ENCODE peak calls at places on chromosomes 3 and 15, in seven cellular contexts. One of them, this sample, is unnamed.

GRCh38 chr3:44079916-44080315 is 161.8 kb upstream of the TOPAZ1 start:
- DNase-seq in neuronal stem cell: no peak
- DNase-seq in mesenchymal stem cell: no peak
- DNase-seq in IMR-90: no peak
- DNase-seq in mesendoderm: no peak
- DNase-seq in H1: no peak
- DNase-seq in trophoblast cell: no peak
- DNase-seq in this sample: no peak

GRCh38 chr3:101387351-101387750 is 67.0 kb upstream of the IMPG2 start:
- DNase-seq in neuronal stem cell: no peak
- DNase-seq in mesenchymal stem cell: no peak
- DNase-seq in IMR-90: no peak
- DNase-seq in mesendoderm: no peak
- DNase-seq in H1: no peak
- DNase-seq in trophoblast cell: no peak
- DNase-seq in this sample: no peak

GRCh38 chr3:9780451-9780797 is 10.7 kb upstream of the CAMK1 start:
- DNase-seq in neuronal stem cell: no peak
- DNase-seq in mesenchymal stem cell: no peak
- DNase-seq in IMR-90: no peak
- DNase-seq in mesendoderm: no peak
- DNase-seq in H1: no peak
- DNase-seq in trophoblast cell: no peak
- DNase-seq in this sample: no peak

GRCh38 chr3:63351159-63352007 is 73.3 kb downstream of the SYNPR start:
- DNase-seq in neuronal stem cell: peak; percentile 65
- DNase-seq in mesenchymal stem cell: peak; percentile 58
- DNase-seq in IMR-90: peak; percentile 64
- DNase-seq in mesendoderm: peak; percentile 82
- DNase-seq in H1: no peak
- DNase-seq in trophoblast cell: peak; percentile 80
- DNase-seq in this sample: no peak

GRCh38 chr15:55770261-55770660 is 27.3 kb upstream of the PRTG start:
- DNase-seq in neuronal stem cell: no peak
- DNase-seq in mesenchymal stem cell: no peak
- DNase-seq in IMR-90: peak; percentile 20
- DNase-seq in mesendoderm: no peak
- DNase-seq in H1: no peak
- DNase-seq in trophoblast cell: no peak
- DNase-seq in this sample: no peak

GRCh38 chr15:56460947-56461346 is 4.0 kb downstream of the MNS1 start:
- DNase-seq in neuronal stem cell: no peak
- DNase-seq in mesenchymal stem cell: no peak
- DNase-seq in IMR-90: no peak
- DNase-seq in mesendoderm: no peak
- DNase-seq in H1: no peak
- DNase-seq in trophoblast cell: no peak
- DNase-seq in this sample: no peak

GRCh38 chr3:156404217-156404616 is 150.7 kb downstream of the SSR3 start:
- DNase-seq in neuronal stem cell: no peak
- DNase-seq in mesenchymal stem cell: no peak
- DNase-seq in IMR-90: no peak
- DNase-seq in mesendoderm: no peak
- DNase-seq in H1: no peak
- DNase-seq in trophoblast cell: no peak
- DNase-seq in this sample: no peak

GRCh38 chr3:157089455-157090221 is 70.3 kb downstream of the CCNL1 start:
- DNase-seq in neuronal stem cell: no peak
- DNase-seq in mesenchymal stem cell: peak; percentile 63
- DNase-seq in IMR-90: peak; percentile 71
- DNase-seq in mesendoderm: peak; percentile 27
- DNase-seq in H1: no peak
- DNase-seq in trophoblast cell: peak; percentile 48
- DNase-seq in this sample: no peak

GRCh38 chr3:194267744-194268658 is 83.1 kb downstream of the CPN2 start:
- DNase-seq in neuronal stem cell: no peak
- DNase-seq in mesenchymal stem cell: peak; percentile 89
- DNase-seq in IMR-90: peak; percentile 61
- DNase-seq in mesendoderm: no peak
- DNase-seq in H1: no peak
- DNase-seq in trophoblast cell: no peak
- DNase-seq in this sample: peak; percentile 20

GRCh38 chr3:127698264-127699097 is 25.7 kb downstream of the ABTB1 start:
- DNase-seq in neuronal stem cell: no peak
- DNase-seq in mesenchymal stem cell: no peak
- DNase-seq in IMR-90: no peak
- DNase-seq in mesendoderm: no peak
- DNase-seq in H1: no peak
- DNase-seq in trophoblast cell: no peak
- DNase-seq in this sample: no peak

GRCh38 chr15:82124331-82125263 is 78.8 kb upstream of the MEX3B start:
- DNase-seq in neuronal stem cell: no peak
- DNase-seq in mesenchymal stem cell: no peak
- DNase-seq in IMR-90: no peak
- DNase-seq in mesendoderm: peak; percentile 21
- DNase-seq in H1: peak; percentile 52
- DNase-seq in trophoblast cell: no peak
- DNase-seq in this sample: no peak

GRCh38 chr3:16427309-16427965 is 86.1 kb downstream of the RFTN1 start:
- DNase-seq in neuronal stem cell: no peak
- DNase-seq in mesenchymal stem cell: peak; percentile 96
- DNase-seq in IMR-90: peak; percentile 97
- DNase-seq in mesendoderm: no peak
- DNase-seq in H1: no peak
- DNase-seq in trophoblast cell: peak; percentile 29
- DNase-seq in this sample: no peak
- H2BK120ac ChIP-seq in neuronal stem cell: no peak overlapping the region
- H2BK120ac ChIP-seq in mesenchymal stem cell: peak overlapping the region; percentile 2
- H2BK120ac ChIP-seq in IMR-90: peak overlapping the region; percentile 55
- H2BK120ac ChIP-seq in mesendoderm: no peak overlapping the region
- H2BK120ac ChIP-seq in H1: no peak overlapping the region
- H2BK120ac ChIP-seq in trophoblast cell: no peak overlapping the region
- H2BK120ac ChIP-seq in this sample: no peak overlapping the region

GRCh38 chr15:93649691-93650235 is 560.8 kb upstream of the RGMA start:
- DNase-seq in neuronal stem cell: no peak
- DNase-seq in mesenchymal stem cell: no peak
- DNase-seq in IMR-90: no peak
- DNase-seq in mesendoderm: no peak
- DNase-seq in H1: no peak
- DNase-seq in trophoblast cell: no peak
- DNase-seq in this sample: no peak
- H3K27me3 ChIP-seq in neuronal stem cell: no peaks in the 10 kb centered on the region
- H3K27me3 ChIP-seq in mesenchymal stem cell: no peaks in the 10 kb centered on the region
- H3K27me3 ChIP-seq in IMR-90: no peaks in the 10 kb centered on the region
- H3K27me3 ChIP-seq in mesendoderm: no peaks in the 10 kb centered on the region
- H3K27me3 ChIP-seq in H1: no peaks in the 10 kb centered on the region
- H3K27me3 ChIP-seq in trophoblast cell: no peaks in the 10 kb centered on the region
- H3K27me3 ChIP-seq in this sample: no peaks in the 10 kb centered on the region

GRCh38 chr3:85576091-85576690 is 617.4 kb downstream of the CADM2 start:
- DNase-seq in neuronal stem cell: peak; percentile 48
- DNase-seq in mesenchymal stem cell: peak; percentile 25
- DNase-seq in IMR-90: peak; percentile 55
- DNase-seq in mesendoderm: peak; percentile 74
- DNase-seq in H1: peak; percentile 68
- DNase-seq in trophoblast cell: peak; percentile 81
- DNase-seq in this sample: peak; percentile 70
- H2BK5ac ChIP-seq in neuronal stem cell: no peak overlapping the region
- H2BK5ac ChIP-seq in mesenchymal stem cell: no peak overlapping the region
- H2BK5ac ChIP-seq in IMR-90: no peak overlapping the region
- H2BK5ac ChIP-seq in mesendoderm: no peak overlapping the region
- H2BK5ac ChIP-seq in H1: no peak overlapping the region
- H2BK5ac ChIP-seq in trophoblast cell: no peak overlapping the region
- H2BK5ac ChIP-seq in this sample: no peak overlapping the region

DNA sequence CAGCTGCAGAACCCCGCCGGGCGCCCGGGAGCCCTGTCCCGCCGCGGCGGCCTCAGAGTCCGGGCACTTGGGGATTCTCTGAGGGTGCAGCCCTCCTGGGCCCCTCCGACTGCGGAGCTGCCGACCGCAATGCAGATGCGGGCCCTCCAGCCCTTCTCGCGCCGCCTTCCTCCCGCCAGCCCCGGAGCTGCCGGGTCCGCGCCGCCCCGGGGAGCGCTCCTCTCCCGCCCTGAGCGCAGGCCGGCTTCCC is 320 bp upstream of the ACAN start:
- DNase-seq in neuronal stem cell: no peak
- DNase-seq in mesenchymal stem cell: no peak
- DNase-seq in IMR-90: no peak
- DNase-seq in mesendoderm: no peak
- DNase-seq in H1: peak; percentile 70
- DNase-seq in trophoblast cell: no peak
- DNase-seq in this sample: no peak
- H2BK120ac ChIP-seq in neuronal stem cell: peak overlapping the region; percentile 6
- H2BK120ac ChIP-seq in mesenchymal stem cell: no peak overlapping the region
- H2BK120ac ChIP-seq in IMR-90: no peak overlapping the region
- H2BK120ac ChIP-seq in mesendoderm: no peak overlapping the region
- H2BK120ac ChIP-seq in H1: no peak overlapping the region
- H2BK120ac ChIP-seq in trophoblast cell: peak overlapping the region; percentile 46
- H2BK120ac ChIP-seq in this sample: no peak overlapping the region